ENCODE peak calls at places on chromosomes 13 and 19, in six cellular contexts. W is fibroblast of pulmonary artery, Z is AG09319, V is type B pancreatic cell, R is GM06990, I is nephron progenitor cell. L is an unnamed sample.

GRCh38 chr19:6613711-6614110 is 22.8 kb upstream of the CD70 start:
- DNase-seq in W (peak), Z (peak), V (no peak), R (peak), I (no peak), L (no peak)

GRCh38 chr13:107788464-107789165 is 426.7 kb downstream of the LIG4 start:
- DNase-seq in W (no peak), Z (no peak), V (no peak), R (no peak), I (no peak), L (no peak)

GRCh38 chr19:4676955-4677731 is 7.0 kb upstream of the MYDGF start:
- DNase-seq in W (peak), Z (no peak), V (no peak), R (no peak), I (peak), L (no peak)

GRCh38 chr13:86567119-86567518 is 767.9 kb upstream of the SLITRK6 start:
- DNase-seq in W (no peak), Z (no peak), V (no peak), R (no peak), I (peak), L (no peak)

GRCh38 chr13:66506979-66507378 is 723.2 kb downstream of the PCDH9 start:
- DNase-seq in W (no peak), Z (no peak), V (no peak), R (no peak), I (no peak), L (no peak)

GRCh38 chr13:114044486-114044885 is 70.6 kb upstream of the C13orf46 start:
- DNase-seq in W (peak), Z (no peak), V (no peak), R (no peak), I (no peak), L (no peak)

GRCh38 chr13:21929400-21929799 is 258.5 kb downstream of the FGF9 start:
- DNase-seq in W (no peak), Z (no peak), V (no peak), R (no peak), I (no peak), L (no peak)

GRCh38 chr13:44397766-44398223 is 24.2 kb downstream of the SERP2 start:
- DNase-seq in W (peak), Z (no peak), V (no peak), R (no peak), I (no peak), L (no peak)

L was measured in activated B cell treated with CpG ODN at 0.5 μM for 24 hours.